ENCODE peak calls at places on chromosomes 16 and 17, in seven cellular contexts. X is body of pancreas, F is A549, I is vagina, M is adrenal gland, C is transverse colon, Z is heart left ventricle. R is an unnamed sample.
A peak's percentile ranks its signal among the peaks of the same experiment; 100 is the strongest.

GRCh38 chr17:951388-952132 is 28.0 kb downstream of the NXN start:
- DNase-seq in X (peak; percentile 55), F (peak; percentile 90), I (no peak), M (peak; percentile 65), C (peak; percentile 40), Z (peak; percentile 61), R (peak; percentile 72)

GRCh38 chr16:24075929-24076716 is 180.0 kb upstream of the CACNG3 start:
- DNase-seq in X (no peak), F (no peak), I (no peak), M (no peak), C (no peak), Z (no peak), R (no peak)

GRCh38 chr17:28385037-28385797 is 13.7 kb downstream of the SARM1 start:
- DNase-seq in X (peak; percentile 47), F (no peak), I (no peak), M (no peak), C (peak; percentile 42), Z (no peak), R (peak; percentile 50)

GRCh38 chr17:51672058-51672457 is 411.7 kb downstream of the UTP18 start:
- DNase-seq in X (no peak), F (no peak), I (no peak), M (no peak), C (peak; percentile 62), Z (no peak), R (no peak)

GRCh38 chr17:72514888-72515287 is 394.1 kb downstream of the SOX9 start:
- DNase-seq in X (peak; percentile 46), F (no peak), I (no peak), M (no peak), C (no peak), Z (peak; percentile 67), R (no peak)

GRCh38 chr16:9966569-9967157 is 215.6 kb downstream of the GRIN2A start:
- DNase-seq in X (no peak), F (no peak), I (no peak), M (no peak), C (no peak), Z (no peak), R (no peak)

GRCh38 chr17:38579934-38580333 is 25.8 kb downstream of the SRCIN1 start:
- DNase-seq in X (peak; percentile 26), F (peak; percentile 80), I (no peak), M (peak; percentile 80), C (no peak), Z (no peak), R (no peak)

GRCh38 chr16:2016407-2016922 is 3.1 kb upstream of the NPW start:
- DNase-seq in X (no peak), F (no peak), I (no peak), M (no peak), C (no peak), Z (no peak), R (no peak)

GRCh38 chr16:20898938-20899502 is 1.1 kb downstream of the DCUN1D3 start:
- DNase-seq in X (no peak), F (no peak), I (no peak), M (no peak), C (no peak), Z (no peak), R (no peak)

GRCh38 chr17:44555056-44555455 is 2.2 kb upstream of the FZD2 start:
- DNase-seq in X (no peak), F (no peak), I (no peak), M (no peak), C (no peak), Z (no peak), R (no peak)

GRCh38 chr17:70613681-70614080 is 444.3 kb downstream of the KCNJ2 start:
- DNase-seq in X (no peak), F (no peak), I (no peak), M (no peak), C (no peak), Z (no peak), R (no peak)

GRCh38 chr16:12157510-12158093 is 181.1 kb downstream of the SNX29 start:
- DNase-seq in X (no peak), F (no peak), I (no peak), M (no peak), C (no peak), Z (no peak), R (no peak)

GRCh38 chr16:56316545-56316944 is 108.8 kb downstream of the AMFR start:
- DNase-seq in X (no peak), F (no peak), I (no peak), M (no peak), C (no peak), Z (no peak), R (no peak)

GRCh38 chr17:28216528-28216927 is 102.5 kb upstream of the TMEM97 start:
- DNase-seq in X (no peak), F (no peak), I (no peak), M (peak; percentile 39), C (no peak), Z (no peak), R (no peak)

GRCh38 chr16:29770250-29770929 is 7.7 kb upstream of the ZG16 start:
- DNase-seq in X (no peak), F (no peak), I (no peak), M (no peak), C (no peak), Z (no peak), R (no peak)

GRCh38 chr16:12262454-12263180 is 286.1 kb downstream of the SNX29 start:
- DNase-seq in X (peak; percentile 51), F (no peak), I (no peak), M (no peak), C (peak; percentile 61), Z (no peak), R (peak; percentile 56)

GRCh38 chr17:10120749-10121148 is 77.7 kb downstream of the GAS7 start:
- DNase-seq in X (no peak), F (no peak), I (no peak), M (no peak), C (no peak), Z (no peak), R (no peak)

GRCh38 chr17:74987909-74988711 is 678 bp downstream of the CDR2L start:
- DNase-seq in X (peak; percentile 70), F (no peak), I (no peak), M (peak; percentile 62), C (peak; percentile 78), Z (peak; percentile 89), R (peak; percentile 79)

GRCh38 chr17:17469358-17469757 is 7.4 kb upstream of the MED9 start:
- DNase-seq in X (no peak), F (no peak), I (no peak), M (no peak), C (no peak), Z (no peak), R (no peak)

GRCh38 chr16:85329999-85330693 is 217.9 kb upstream of the CIBAR2 start:
- DNase-seq in X (no peak), F (no peak), I (no peak), M (no peak), C (no peak), Z (no peak), R (no peak)

GRCh38 chr17:10292057-10292931 is 80.5 kb downstream of the MYH13 start:
- DNase-seq in X (peak; percentile 45), F (no peak), I (no peak), M (no peak), C (peak; percentile 11), Z (peak; percentile 66), R (peak; percentile 20)

GRCh38 chr16:88279998-88280397 is 102.8 kb upstream of the ZNF469 start:
- DNase-seq in X (no peak), F (no peak), I (no peak), M (no peak), C (no peak), Z (no peak), R (no peak)
- H3K9me3 ChIP-seq in X (no peaks in the 10 kb centered on the region), F (peaks cover 13% of the 10 kb centered on the region), I (no peaks in the 10 kb centered on the region), M (no peaks in the 10 kb centered on the region), C (no peaks in the 10 kb centered on the region), Z (no peaks in the 10 kb centered on the region), R (no peaks in the 10 kb centered on the region)

DNA sequence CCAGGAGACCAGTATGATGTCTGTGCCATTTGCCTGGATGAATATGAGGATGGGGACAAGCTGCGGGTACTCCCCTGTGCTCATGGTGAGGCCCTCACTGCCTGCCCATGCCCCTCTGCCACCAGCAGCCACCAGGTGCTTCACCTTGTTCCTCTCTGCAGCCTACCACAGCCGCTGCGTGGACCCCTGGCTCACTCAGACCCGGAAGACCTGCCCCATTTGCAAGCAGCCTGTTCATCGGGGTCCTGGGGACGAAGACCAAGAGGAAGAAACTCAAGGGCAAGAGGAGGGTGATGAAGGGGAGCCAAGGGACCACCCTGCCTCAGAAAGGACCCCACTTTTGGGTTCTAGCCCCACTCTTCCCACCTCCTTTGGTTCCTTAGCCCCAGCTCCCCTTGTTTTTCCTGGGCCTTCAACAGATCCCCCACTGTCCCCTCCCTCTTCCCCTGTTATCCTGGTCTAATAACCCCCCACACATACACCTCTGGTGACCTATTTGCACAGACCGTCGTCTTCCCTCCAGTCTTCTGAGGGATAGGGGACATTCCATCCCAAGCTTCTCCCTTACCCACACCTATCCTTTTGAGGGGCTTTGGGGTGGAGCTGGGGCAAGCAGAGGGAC is 3.7 kb downstream of the PFN1 start:
- DNase-seq in X (no peak), F (no peak), I (no peak), M (no peak), C (no peak), Z (peak; percentile 57), R (no peak)
- TF ChIP-seq POLR2A in X (no peak), F (peak; percentile 3), I (no peak), M (no peak), C (no peak), Z (no peak), R (no peak)

GRCh38 chr16:68575082-68575481 is 36.0 kb downstream of the ZFP90 start:
- DNase-seq in X (no peak), F (no peak), I (no peak), M (no peak), C (no peak), Z (no peak), R (no peak)

GRCh38 chr16:68577352-68577853 is 38.3 kb downstream of the ZFP90 start:
- DNase-seq in X (no peak), F (no peak), I (no peak), M (no peak), C (no peak), Z (no peak), R (no peak)

GRCh38 chr16:68574479-68574878 is 35.4 kb downstream of the ZFP90 start:
- DNase-seq in X (no peak), F (no peak), I (no peak), M (no peak), C (no peak), Z (no peak), R (no peak)
- H3K9me3 ChIP-seq in X (no peaks in the 10 kb centered on the region), F (peaks cover 84% of the 10 kb centered on the region), I (peaks cover 51% of the 10 kb centered on the region), M (no peaks in the 10 kb centered on the region), C (peaks cover 68% of the 10 kb centered on the region), Z (peaks cover 4% of the 10 kb centered on the region), R (peaks cover 85% of the 10 kb centered on the region)

GRCh38 chr17:42680331-42680808 is 1.3 kb downstream of the CCR10 start:
- DNase-seq in X (peak; percentile 16), F (no peak), I (no peak), M (no peak), C (peak; percentile 34), Z (peak; percentile 72), R (no peak)

GRCh38 chr17:42677921-42678781 is 1.4 kb upstream of the PLEKHH3 start:
- DNase-seq in X (peak; percentile 94), F (peak; percentile 99), I (peak; percentile 95), M (peak; percentile 91), C (peak; percentile 90), Z (peak; percentile 94), R (no peak)

GRCh38 chr17:42679001-42679491 is 2.3 kb upstream of the PLEKHH3 start:
- DNase-seq in X (peak; percentile 76), F (peak; percentile 57), I (no peak), M (peak; percentile 57), C (peak; percentile 76), Z (peak; percentile 66), R (no peak)

GRCh38 chr17:42681976-42682375 is 333 bp upstream of the CCR10 start:
- DNase-seq in X (no peak), F (no peak), I (no peak), M (no peak), C (no peak), Z (no peak), R (no peak)

GRCh38 chr17:42679492-42680330 is 1.9 kb downstream of the CCR10 start:
- DNase-seq in X (peak; percentile 83), F (peak; percentile 91), I (no peak), M (peak; percentile 86), C (peak; percentile 85), Z (peak; percentile 92), R (peak; percentile 78)
- TF ChIP-seq POLR2A in X (peak; percentile 50), F (peak; percentile 58), I (no peak), M (peak; percentile 40), C (peak; percentile 43), Z (no peak), R (no peak)